ENCODE peak calls at places on chromosomes 5 and 9, in eight cellular contexts. J, B, I, A, Y, Z, F and O are unnamed samples.

GRCh38 chr5:43802119-43802518 is 199.1 kb downstream of the NNT start:
- DNase-seq in I (no peak), Y (no peak), A (no peak), Z (no peak), F (no peak), J (no peak), B (no peak), O (no peak)

GRCh38 chr5:175214152-175214551 is 229.8 kb downstream of the DRD1 start:
- DNase-seq in F (no peak), I (no peak), J (no peak), Z (no peak), Y (peak), A (no peak), B (no peak), O (no peak)

GRCh38 chr5:29042152-29042551 is 2003.8 kb upstream of the CDH9 start:
- DNase-seq in Z (no peak), I (no peak), Y (no peak), F (no peak), B (no peak), A (no peak), J (no peak), O (no peak)

GRCh38 chr9:106783121-106783520 is 79.8 kb upstream of the ZNF462 start:
- DNase-seq in B (no peak), J (no peak), A (no peak), Z (no peak), F (no peak), I (no peak), Y (no peak), O (no peak)

GRCh38 chr5:150111121-150111520 is 24.8 kb upstream of the CSF1R start:
- DNase-seq in I (no peak), A (no peak), J (peak), Z (no peak), B (peak), Y (no peak), F (no peak), O (no peak)

GRCh38 chr9:76490249-76490990 is 31.4 kb downstream of the GCNT1 start:
- DNase-seq in B (no peak), A (no peak), Y (no peak), Z (no peak), I (no peak), J (no peak), F (no peak), O (no peak)

GRCh38 chr9:89743216-89743575 is 138.4 kb downstream of the GADD45G start:
- DNase-seq in F (peak), J (no peak), I (no peak), A (peak), Z (no peak), Y (no peak), B (no peak), O (no peak)

GRCh38 chr9:73118898-73119554 is 32.6 kb upstream of the ANXA1 start:
- DNase-seq in B (no peak), A (no peak), Y (no peak), I (no peak), Z (no peak), J (no peak), F (no peak), O (no peak)

GRCh38 chr5:172648008-172648359 is 6.9 kb downstream of the NEURL1B start:
- DNase-seq in I (no peak), Y (no peak), B (no peak), J (no peak), Z (no peak), F (no peak), A (no peak), O (no peak)

GRCh38 chr9:35716236-35716635 is 15.8 kb downstream of the TLN1 start:
- DNase-seq in Y (no peak), I (no peak), J (no peak), A (no peak), F (no peak), B (no peak), Z (no peak), O (no peak)

GRCh38 chr9:36284226-36284625 is 26.0 kb upstream of the GNE start:
- DNase-seq in Z (no peak), I (no peak), B (no peak), Y (no peak), J (no peak), A (no peak), F (no peak), O (no peak)

GRCh38 chr5:167861134-167861930 is 430.1 kb upstream of the WWC1 start:
- DNase-seq in A (no peak), Z (peak), Y (no peak), F (peak), I (no peak), B (no peak), J (peak), O (no peak)